ENCODE peak calls at places on chromosomes 13 and 19, in seven cellular contexts. K is ovary, S is psoas muscle, T is astrocyte, W is lower lobe of right lung, P is heart left ventricle, Y is mammary epithelial cell. C is an unnamed sample. For H3K36me3, the result is how much of the 10 kb centered on the place peaks cover.

GRCh38 chr19:45769821-45770191 is 754 bp upstream of the SIX5 start:
- DNase-seq in K (peak), S (no peak), T (no peak), W (peak), P (peak), Y (peak), C (no peak)

GRCh38 chr13:75236774-75237173 is 245.2 kb downstream of the TBC1D4 start:
- DNase-seq in K (no peak), S (no peak), T (peak), W (no peak), P (no peak), Y (peak), C (no peak)

GRCh38 chr19:42422576-42423461 is 4.4 kb downstream of the LIPE start:
- DNase-seq in K (peak), S (no peak), T (no peak), W (no peak), P (peak), Y (peak), C (no peak)

GRCh38 chr19:17777840-17778620 is 16.9 kb upstream of the B3GNT3 start:
- DNase-seq in K (peak), S (peak), T (no peak), W (peak), P (peak), Y (no peak), C (no peak)

GRCh38 chr13:78182813-78183212 is 264.2 kb upstream of the EDNRB start:
- DNase-seq in K (no peak), S (no peak), T (no peak), W (no peak), P (no peak), Y (no peak), C (no peak)

GRCh38 chr13:47256618-47257017 is 359.8 kb upstream of the HTR2A start:
- DNase-seq in K (no peak), S (no peak), T (peak), W (no peak), P (no peak), Y (peak), C (no peak)

GRCh38 chr13:107138987-107139386 is 571.0 kb upstream of the ARGLU1 start:
- DNase-seq in K (no peak), S (no peak), T (no peak), W (no peak), P (no peak), Y (no peak), C (no peak)

GRCh38 chr13:107649071-107649470 is 566.3 kb downstream of the LIG4 start:
- DNase-seq in K (no peak), S (no peak), T (no peak), W (no peak), P (no peak), Y (no peak), C (no peak)

GRCh38 chr13:44068169-44068568 is 188.5 kb downstream of the LACC1 start:
- DNase-seq in K (no peak), S (no peak), T (peak), W (no peak), P (no peak), Y (peak), C (no peak)

GRCh38 chr13:111249637-111250360 is 70.6 kb upstream of the TEX29 start:
- DNase-seq in K (no peak), S (no peak), T (no peak), W (no peak), P (no peak), Y (no peak), C (no peak)

GRCh38 chr19:10544242-10544752 is 593 bp downstream of the ATG4D start:
- DNase-seq in K (peak), S (no peak), T (no peak), W (no peak), P (peak), Y (no peak), C (no peak)

GRCh38 chr19:58042709-58043340 is 9.0 kb downstream of the ZSCAN1 start:
- DNase-seq in K (no peak), S (no peak), T (no peak), W (no peak), P (no peak), Y (no peak), C (no peak)

GRCh38 chr19:49553451-49554271 is 25.9 kb downstream of the RCN3 start:
- DNase-seq in K (no peak), S (no peak), T (peak), W (no peak), P (no peak), Y (peak), C (no peak)

GRCh38 chr19:30131722-30132291 is 189.8 kb downstream of the URI1 start:
- DNase-seq in K (peak), S (no peak), T (no peak), W (no peak), P (no peak), Y (no peak), C (no peak)

GRCh38 chr13:105213512-105213911 is 1322.0 kb downstream of the EFNB2 start:
- DNase-seq in K (no peak), S (no peak), T (no peak), W (no peak), P (no peak), Y (peak), C (no peak)

GRCh38 chr13:33312150-33312908 is 26.8 kb upstream of the STARD13 start:
- DNase-seq in K (no peak), S (no peak), T (no peak), W (no peak), P (no peak), Y (peak), C (no peak)

GRCh38 chr13:68816715-68817114 is 1290.9 kb upstream of the ATXN8OS start:
- DNase-seq in K (no peak), S (no peak), T (no peak), W (no peak), P (no peak), Y (no peak), C (no peak)
- TF ChIP-seq CTCF in K (no peak), S (no peak), T (no peak), W (no peak), P (no peak), Y (no peak), C (no peak)

DNA sequence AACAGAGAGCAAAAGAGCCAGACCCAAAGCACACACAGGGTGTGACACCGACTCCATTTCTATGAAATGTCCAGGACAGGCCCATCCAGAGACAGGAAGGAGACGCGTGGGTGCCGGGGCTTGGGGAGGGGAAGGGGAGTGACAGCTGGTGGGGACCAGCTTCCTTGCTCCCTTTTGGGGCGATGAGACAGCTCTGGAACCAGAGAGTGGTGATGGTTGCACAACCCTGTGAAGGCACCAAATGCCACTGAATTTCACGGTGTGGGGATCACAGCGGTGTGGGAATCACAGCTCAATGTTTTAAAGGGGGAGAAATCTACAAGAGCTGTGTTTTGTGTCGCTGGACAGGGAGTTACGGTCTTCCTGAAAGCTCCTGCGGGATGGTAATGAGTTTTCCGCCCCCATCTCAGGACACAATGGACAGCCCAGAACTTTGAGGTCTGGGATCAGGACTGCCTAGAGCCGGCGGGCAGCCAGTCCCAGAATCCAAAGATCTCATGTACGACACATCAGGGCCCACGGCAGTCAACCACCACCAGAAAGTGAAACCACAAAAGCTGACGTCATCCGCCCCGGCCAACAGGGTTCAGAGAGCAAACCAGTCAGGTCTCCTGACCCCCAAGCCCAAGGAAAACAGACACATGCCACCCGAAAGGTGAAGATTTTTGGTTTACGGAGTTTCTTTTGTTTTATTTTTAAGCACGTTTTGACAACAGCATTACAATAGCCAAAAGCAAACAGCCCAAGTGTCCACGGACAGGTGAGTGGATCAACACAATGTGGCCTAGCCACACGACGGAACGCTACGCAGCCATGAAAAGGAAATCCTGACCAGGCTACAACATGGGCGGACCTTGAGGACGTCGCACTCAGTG is 7.3 kb downstream of the SGTA start:
- DNase-seq in K (no peak), S (peak), T (peak), W (peak), P (peak), Y (peak), C (no peak)
- H3K4me3 ChIP-seq in K (no peak), S (peak), T (no peak), W (peak), P (peak), Y (no peak), C (no peak)

GRCh38 chr13:72751220-72751619 is 23.5 kb downstream of the BORA start:
- DNase-seq in K (no peak), S (no peak), T (no peak), W (no peak), P (no peak), Y (no peak), C (no peak)

GRCh38 chr13:72745260-72745659 is 17.5 kb downstream of the BORA start:
- DNase-seq in K (no peak), S (no peak), T (no peak), W (no peak), P (no peak), Y (no peak), C (no peak)
- H3K36me3 ChIP-seq in K (under half), S (under half), T (under half), W (half or more), P (under half), Y (under half), C (under half)

GRCh38 chr19:2475018-2475701 is 767 bp upstream of the GADD45B start:
- DNase-seq in K (peak), S (peak), T (peak), W (peak), P (peak), Y (peak), C (no peak)

GRCh38 chr19:2475702-2476450 is at the start of gene GADD45B:
- DNase-seq in K (peak), S (peak), T (peak), W (peak), P (peak), Y (peak), C (no peak)

GRCh38 chr19:2476451-2477140 is 669 bp downstream of the GADD45B start:
- DNase-seq in K (peak), S (peak), T (peak), W (peak), P (peak), Y (peak), C (no peak)

GRCh38 chr19:2477141-2477710 is 1.3 kb downstream of the GADD45B start:
- DNase-seq in K (peak), S (peak), T (no peak), W (peak), P (peak), Y (peak), C (no peak)

GRCh38 chr19:2474232-2475017 is 1.5 kb upstream of the GADD45B start:
- DNase-seq in K (peak), S (peak), T (peak), W (peak), P (peak), Y (peak), C (no peak)
- TF ChIP-seq CTCF in K (peak), S (peak), T (peak), W (peak), P (peak), Y (peak), C (peak)

DNA sequence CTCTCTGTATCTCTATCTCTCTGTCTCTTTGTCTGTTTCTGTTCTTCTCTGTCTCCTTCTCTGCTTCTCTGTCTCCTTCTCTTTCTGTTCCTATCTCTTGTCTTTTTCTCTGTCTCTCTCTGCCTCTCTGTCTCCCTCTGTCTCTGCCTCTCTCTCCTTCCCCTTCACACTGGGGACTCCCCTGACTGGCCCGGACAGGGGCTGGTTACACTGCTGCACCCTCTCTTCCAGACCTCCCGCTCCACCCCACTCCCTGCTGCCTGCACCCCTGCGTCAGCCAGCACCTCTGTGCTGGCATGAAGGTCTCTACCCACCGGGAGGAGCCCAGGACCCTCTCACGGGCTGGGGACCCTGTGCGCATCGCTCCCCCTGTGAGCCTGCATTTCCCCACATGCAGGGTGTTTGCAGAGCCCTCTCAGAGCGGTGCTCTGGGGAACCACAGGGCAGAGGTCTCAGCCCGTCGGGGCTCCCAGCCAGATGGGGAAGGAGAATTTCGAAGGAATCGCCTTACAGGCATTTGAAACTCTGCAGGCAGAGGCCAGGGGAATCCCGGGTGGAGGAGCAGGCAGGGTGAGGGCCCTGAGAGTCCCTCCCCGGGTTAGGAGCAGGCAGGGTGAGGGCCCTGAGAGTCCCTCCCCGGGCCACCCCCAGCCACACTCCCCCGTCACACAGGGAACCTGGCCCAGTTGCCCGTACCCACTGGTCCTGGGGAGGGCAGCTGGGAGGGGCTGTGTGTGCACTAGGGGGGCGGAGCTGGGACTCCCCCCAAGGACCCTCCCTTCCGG is 16.1 kb upstream of the TCF3 start:
- DNase-seq in K (no peak), S (no peak), T (no peak), W (peak), P (no peak), Y (no peak), C (no peak)
- H3K4me3 ChIP-seq in K (no peak), S (no peak), T (no peak), W (no peak), P (no peak), Y (no peak), C (no peak)

GRCh38 chr19:15357906-15358305 is 21.7 kb downstream of the AKAP8 start:
- DNase-seq in K (no peak), S (no peak), T (no peak), W (no peak), P (no peak), Y (no peak), C (no peak)

GRCh38 chr19:15358918-15359317 is 20.7 kb downstream of the AKAP8 start:
- DNase-seq in K (no peak), S (no peak), T (no peak), W (no peak), P (no peak), Y (no peak), C (no peak)

GRCh38 chr19:15353908-15354307 is 21.6 kb upstream of the BRD4 start:
- DNase-seq in K (no peak), S (no peak), T (no peak), W (no peak), P (no peak), Y (no peak), C (no peak)

DNA sequence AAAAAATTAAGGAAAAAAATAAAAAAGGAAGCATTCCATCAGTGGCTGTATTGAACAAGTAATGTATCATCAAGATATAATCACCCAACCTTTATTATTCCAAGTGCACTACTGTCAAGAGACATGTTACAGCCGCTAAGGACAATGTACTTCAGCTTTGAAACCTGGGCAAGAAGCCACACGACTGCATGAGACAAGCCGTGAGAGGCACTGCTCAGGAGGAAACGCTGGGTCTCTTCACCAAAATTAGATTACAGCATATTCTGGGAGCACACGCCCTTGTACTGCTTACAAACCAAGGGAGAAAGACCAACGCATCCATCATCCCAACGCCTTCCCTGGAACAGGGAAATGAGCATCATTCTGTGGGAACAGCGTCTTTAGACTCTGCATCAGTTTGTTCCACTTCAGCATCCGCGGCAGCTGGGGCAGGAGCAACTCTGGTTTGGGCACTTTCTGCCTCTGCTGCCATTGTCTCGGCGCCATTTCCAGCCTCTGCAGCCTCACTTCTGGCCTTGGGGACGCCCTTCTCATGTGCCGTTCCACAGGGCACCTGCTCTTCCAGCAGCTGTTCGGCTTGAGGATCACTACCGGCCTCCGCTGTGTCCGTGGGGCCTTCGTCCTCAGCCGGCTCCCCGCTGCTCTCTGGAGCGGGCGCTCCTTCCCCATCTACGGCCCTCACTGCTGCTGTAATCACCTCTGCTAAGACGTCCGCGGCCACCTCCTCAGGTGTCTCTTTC is 22.4 kb upstream of the BRD4 start:
- DNase-seq in K (no peak), S (no peak), T (no peak), W (no peak), P (no peak), Y (no peak), C (no peak)
- H3K36me3 ChIP-seq in K (under half), S (half or more), T (under half), W (half or more), P (half or more), Y (under half), C (under half)